ENCODE peak calls at places on chromosomes 3 and 15, in ten cellular contexts. F is endothelial cell of umbilical vein, C is IMR-90, G is SJSA1, P is pancreas, O is stomach, B is esophagus squamous epithelium, M is BE2C, A is fibroblast of lung, Y is WERI-Rb-1. W is an unnamed sample. For H3K9me3, the result is how much of the 10 kb centered on the place peaks cover.

GRCh38 chr3:171508676-171509075 is 48.5 kb upstream of the TNIK start:
- DNase-seq in F (no peak), C (no peak), G (no peak), P (no peak), O (no peak), B (no peak), M (no peak), A (no peak), Y (peak), W (no peak)

GRCh38 chr3:94301346-94301745 is 238.5 kb downstream of the NSUN3 start:
- DNase-seq in F (no peak), C (no peak), G (no peak), P (no peak), O (no peak), B (no peak), M (no peak), A (no peak), Y (no peak), W (no peak)

GRCh38 chr3:73784647-73785420 is 160.1 kb upstream of the PDZRN3 start:
- DNase-seq in F (no peak), C (peak), G (no peak), P (no peak), O (no peak), B (no peak), M (no peak), A (peak), Y (no peak), W (no peak)

GRCh38 chr3:112888388-112889085 is 41.9 kb upstream of the CD200R1L start:
- DNase-seq in F (no peak), C (peak), G (no peak), P (no peak), O (no peak), B (no peak), M (no peak), A (no peak), Y (no peak), W (no peak)

GRCh38 chr3:32584660-32585059 is 14.0 kb upstream of the DYNC1LI1 start:
- DNase-seq in F (no peak), C (no peak), G (no peak), P (no peak), O (no peak), B (no peak), M (no peak), A (no peak), Y (no peak), W (no peak)

GRCh38 chr15:38861108-38861507 is 296.5 kb upstream of the RASGRP1 start:
- DNase-seq in F (no peak), C (no peak), G (no peak), P (no peak), O (no peak), B (no peak), M (no peak), A (no peak), Y (no peak), W (no peak)

GRCh38 chr3:192860464-192860863 is 57.2 kb downstream of the MB21D2 start:
- DNase-seq in F (no peak), C (no peak), G (no peak), P (no peak), O (no peak), B (no peak), M (no peak), A (no peak), Y (no peak), W (no peak)

GRCh38 chr15:83200162-83200561 is 7.5 kb downstream of the HDGFL3 start:
- DNase-seq in F (no peak), C (peak), G (no peak), P (no peak), O (no peak), B (no peak), M (no peak), A (peak), Y (no peak), W (no peak)

GRCh38 chr3:54999159-54999558 is 71.3 kb upstream of the LRTM1 start:
- DNase-seq in F (no peak), C (peak), G (peak), P (no peak), O (no peak), B (no peak), M (no peak), A (peak), Y (no peak), W (peak)

GRCh38 chr3:149454746-149455145 is 19.8 kb upstream of the TM4SF4 start:
- DNase-seq in F (no peak), C (peak), G (no peak), P (no peak), O (no peak), B (no peak), M (no peak), A (peak), Y (no peak), W (no peak)

GRCh38 chr3:32237670-32238026 is 832 bp upstream of the CMTM8 start:
- DNase-seq in F (no peak), C (no peak), G (no peak), P (no peak), O (no peak), B (no peak), M (no peak), A (no peak), Y (no peak), W (no peak)

GRCh38 chr15:99507016-99507731 is 58.6 kb upstream of the MEF2A start:
- DNase-seq in F (peak), C (peak), G (no peak), P (no peak), O (no peak), B (no peak), M (peak), A (peak), Y (no peak), W (no peak)

GRCh38 chr15:84961707-84962106 is 19.9 kb upstream of the PDE8A start:
- DNase-seq in F (no peak), C (peak), G (no peak), P (no peak), O (no peak), B (no peak), M (no peak), A (no peak), Y (no peak), W (no peak)

GRCh38 chr3:192275741-192276355 is 451.5 kb downstream of the FGF12 start:
- DNase-seq in F (peak), C (peak), G (no peak), P (no peak), O (no peak), B (no peak), M (no peak), A (peak), Y (no peak), W (no peak)

GRCh38 chr3:22089284-22089683 is 338.3 kb upstream of the ZNF385D start:
- DNase-seq in F (peak), C (peak), G (no peak), P (no peak), O (no peak), B (no peak), M (no peak), A (peak), Y (peak), W (peak)

GRCh38 chr3:134879991-134880390 is 84.9 kb downstream of the EPHB1 start:
- DNase-seq in F (no peak), C (no peak), G (no peak), P (no peak), O (no peak), B (no peak), M (no peak), A (no peak), Y (no peak), W (no peak)

GRCh38 chr3:187919535-187919934 is 174.3 kb upstream of the BCL6 start:
- DNase-seq in F (no peak), C (no peak), G (no peak), P (no peak), O (no peak), B (no peak), M (no peak), A (no peak), Y (no peak), W (no peak)

GRCh38 chr3:31008986-31009385 is 114.5 kb upstream of the GADL1 start:
- DNase-seq in F (no peak), C (peak), G (no peak), P (no peak), O (no peak), B (no peak), M (no peak), A (no peak), Y (no peak), W (no peak)

GRCh38 chr3:151539599-151539998 is 78.7 kb upstream of the IGSF10 start:
- DNase-seq in F (no peak), C (no peak), G (no peak), P (no peak), O (no peak), B (no peak), M (no peak), A (no peak), Y (no peak), W (no peak)

GRCh38 chr15:91253605-91254004 is 153.5 kb downstream of the SV2B start:
- DNase-seq in F (no peak), C (no peak), G (no peak), P (no peak), O (no peak), B (no peak), M (no peak), A (no peak), Y (no peak), W (no peak)

GRCh38 chr3:48088056-48088748 is 72.0 kb upstream of the MAP4 start:
- DNase-seq in F (no peak), C (no peak), G (no peak), P (no peak), O (peak), B (no peak), M (peak), A (no peak), Y (peak), W (peak)

GRCh38 chr15:36590838-36591237 is 11.4 kb downstream of the CDIN1 start:
- DNase-seq in F (no peak), C (peak), G (peak), P (no peak), O (no peak), B (no peak), M (no peak), A (peak), Y (no peak), W (no peak)

GRCh38 chr15:27512281-27513001 is 541.5 kb downstream of the GABRG3 start:
- DNase-seq in F (no peak), C (no peak), G (no peak), P (no peak), O (no peak), B (no peak), M (no peak), A (no peak), Y (no peak), W (no peak)

GRCh38 chr15:27509014-27509413 is 538.0 kb downstream of the GABRG3 start:
- DNase-seq in F (no peak), C (no peak), G (no peak), P (no peak), O (no peak), B (no peak), M (no peak), A (no peak), Y (no peak), W (no peak)

GRCh38 chr15:27506752-27507151 is 535.8 kb downstream of the GABRG3 start:
- DNase-seq in F (no peak), C (no peak), G (no peak), P (no peak), O (no peak), B (no peak), M (no peak), A (no peak), Y (no peak), W (no peak)
- H3K9me3 ChIP-seq in F (under half), C (under half), G (under half), P (under half), O (under half), B (under half), M (under half), A (under half), Y (under half), W (under half)

DNA sequence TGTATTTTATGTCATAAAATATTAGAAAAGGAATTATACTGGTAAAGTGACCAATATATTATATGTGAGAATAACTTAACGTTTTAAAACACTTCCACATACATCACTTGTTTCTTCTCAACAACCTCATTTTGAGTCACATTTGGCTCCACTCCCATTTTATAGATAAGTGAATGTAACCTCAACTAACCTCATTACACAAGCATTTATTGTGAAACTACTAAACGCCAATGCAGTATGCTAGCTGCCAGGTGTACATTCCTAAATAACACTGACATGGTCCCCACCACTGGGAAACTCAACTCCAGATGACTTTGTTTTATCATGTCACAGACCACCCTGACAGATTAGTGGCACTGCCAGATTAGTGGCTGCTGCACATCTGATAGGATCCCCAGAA is 249.7 kb upstream of the CNTN4 start:
- DNase-seq in F (no peak), C (no peak), G (no peak), P (no peak), O (no peak), B (no peak), M (no peak), A (no peak), Y (no peak), W (no peak)
- H3K9me3 ChIP-seq in F (under half), C (under half), G (under half), P (under half), O (under half), B (under half), M (under half), A (under half), Y (under half), W (under half)

GRCh38 chr3:20822251-20822650 is 636.2 kb upstream of the SGO1 start:
- DNase-seq in F (no peak), C (no peak), G (no peak), P (no peak), O (no peak), B (no peak), M (no peak), A (no peak), Y (no peak), W (no peak)
- H3K9me3 ChIP-seq in F (under half), C (under half), G (under half), P (under half), O (under half), B (under half), M (under half), A (under half), Y (under half), W (under half)

DNA sequence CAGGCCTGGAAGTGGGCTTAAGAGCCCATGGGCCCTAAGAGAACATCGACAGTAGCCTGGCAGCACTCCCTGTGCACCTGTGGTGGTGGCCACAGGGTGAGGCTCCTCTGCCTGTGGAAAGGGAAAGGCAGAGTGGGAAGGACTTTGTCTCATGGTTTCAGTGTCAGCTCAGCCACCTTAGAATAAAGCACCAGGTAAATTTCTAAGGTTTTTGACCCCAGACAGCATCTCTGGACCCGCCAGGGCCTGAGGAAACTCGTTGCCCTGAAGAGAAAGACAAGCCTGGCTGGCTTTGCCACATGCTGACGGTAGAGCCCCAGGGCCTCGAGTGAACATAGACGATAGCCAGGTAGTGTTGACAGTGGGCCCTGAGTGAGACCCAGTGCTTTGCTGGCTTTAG is 22.1 kb downstream of the GOLGA6A start:
- DNase-seq in F (no peak), C (no peak), G (peak), P (no peak), O (no peak), B (no peak), M (no peak), A (no peak), Y (no peak), W (no peak)
- H3K9me3 ChIP-seq in F (under half), C (under half), G (under half), P (under half), O (under half), B (under half), M (under half), A (under half), Y (under half), W (under half)

GRCh38 chr15:25224396-25224795 is 214.4 kb downstream of the UBE3A start:
- DNase-seq in F (no peak), C (no peak), G (no peak), P (no peak), O (no peak), B (no peak), M (no peak), A (no peak), Y (no peak), W (no peak)
- H3K9me3 ChIP-seq in F (under half), C (half or more), G (under half), P (under half), O (half or more), B (under half), M (under half), A (under half), Y (under half), W (under half)

DNA sequence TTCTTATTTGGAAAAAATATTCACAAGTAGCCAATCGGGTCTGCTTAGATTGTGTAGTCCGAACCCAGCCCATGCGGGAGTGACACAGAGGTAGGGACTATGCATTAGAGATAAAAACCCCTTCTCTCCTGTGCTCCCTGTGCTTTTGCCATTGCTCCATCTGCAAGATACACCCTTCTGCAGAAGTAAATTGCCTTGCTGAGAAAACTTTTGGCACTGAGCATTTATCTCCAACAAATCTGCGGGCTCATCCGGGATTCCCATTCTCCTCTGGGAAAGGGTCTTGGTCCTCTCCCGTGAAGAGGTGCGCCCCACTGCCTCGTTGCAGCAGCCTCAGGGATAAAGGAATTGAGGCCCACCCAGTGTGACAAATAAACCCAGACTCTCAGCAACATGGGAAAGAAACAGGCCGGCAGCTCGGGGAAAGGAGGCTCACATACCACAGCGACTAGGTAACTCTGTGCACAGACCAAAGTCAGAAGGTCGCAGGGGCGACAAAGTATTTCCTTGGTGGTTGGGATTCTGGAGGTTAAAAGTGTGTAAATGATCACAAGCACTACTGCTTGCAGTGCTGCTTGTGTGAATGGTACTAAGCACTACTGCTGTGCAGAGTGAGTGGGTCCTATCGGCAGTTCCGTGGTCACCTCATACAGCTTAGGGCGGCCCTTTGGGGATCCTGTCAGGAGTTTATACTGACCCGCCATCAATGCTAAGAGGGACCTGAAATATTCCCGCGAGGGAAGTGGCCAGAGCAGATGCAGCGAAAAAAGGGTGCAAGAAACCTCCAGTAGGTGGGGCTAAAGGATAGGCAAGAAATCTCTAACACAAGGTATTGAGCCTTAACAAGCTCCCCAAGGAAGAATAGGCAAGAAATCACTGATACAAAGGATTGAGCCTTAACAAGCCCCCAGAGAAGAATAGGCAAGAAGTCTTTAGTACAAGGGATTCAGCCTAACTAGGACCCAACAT is 54.3 kb downstream of the GSK3B start:
- DNase-seq in F (no peak), C (no peak), G (no peak), P (no peak), O (no peak), B (no peak), M (peak), A (no peak), Y (peak), W (peak)
- H3K9me3 ChIP-seq in F (under half), C (under half), G (under half), P (under half), O (under half), B (under half), M (under half), A (under half), Y (under half), W (under half)